ENCODE peak calls at places on chromosome 12, in four cellular contexts. B, V, C and K are unnamed samples.

GRCh38 chr12:27618836-27619235 is 77.4 kb upstream of the REP15 start:
- DNase-seq in B (no peak), V (no peak), C (peak; percentile 62), K (no peak)

GRCh38 chr12:7021956-7022355 is 3.7 kb upstream of the LPCAT3 start:
- DNase-seq in B (no peak), V (no peak), C (no peak), K (no peak)

GRCh38 chr12:111430418-111431353 is 25.0 kb downstream of the SH2B3 start:
- DNase-seq in B (no peak), V (no peak), C (no peak), K (no peak)

GRCh38 chr12:57744194-57744776 is 554 bp upstream of the TSPAN31 start:
- DNase-seq in B (peak; percentile 84), V (peak; percentile 76), C (peak; percentile 76), K (peak; percentile 92)

GRCh38 chr12:70255311-70255710 is 12.1 kb downstream of the CNOT2 start:
- DNase-seq in B (no peak), V (no peak), C (no peak), K (no peak)

GRCh38 chr12:10191865-10192264 is 13.0 kb downstream of the TMEM52B start:
- DNase-seq in B (no peak), V (no peak), C (no peak), K (no peak)

GRCh38 chr12:80716711-80717469 is at the start of gene MYF5:
- DNase-seq in B (no peak), V (no peak), C (no peak), K (no peak)

GRCh38 chr12:39294712-39295111 is 148.2 kb downstream of the KIF21A start:
- DNase-seq in B (no peak), V (no peak), C (no peak), K (no peak)

GRCh38 chr12:65825573-65826512 is 1.6 kb downstream of the HMGA2 start:
- DNase-seq in B (peak; percentile 42), V (peak; percentile 46), C (no peak), K (no peak)

GRCh38 chr12:67721216-67721615 is 72.7 kb downstream of the DYRK2 start:
- DNase-seq in B (no peak), V (no peak), C (no peak), K (no peak)

GRCh38 chr12:91074068-91074819 is 16.4 kb upstream of the KERA start:
- DNase-seq in B (no peak), V (no peak), C (no peak), K (no peak)

GRCh38 chr12:109679716-109680520 is 33.7 kb upstream of the FAM222A start:
- DNase-seq in B (no peak), V (no peak), C (no peak), K (no peak)

GRCh38 chr12:57461326-57461903 is 1.8 kb downstream of the GLI1 start:
- DNase-seq in B (no peak), V (peak; percentile 34), C (no peak), K (no peak)

GRCh38 chr12:62248873-62249272 is 11.3 kb upstream of the USP15 start:
- DNase-seq in B (no peak), V (no peak), C (peak; percentile 2), K (no peak)

GRCh38 chr12:51383281-51383905 is 7.8 kb downstream of the GALNT6 start:
- DNase-seq in B (no peak), V (no peak), C (no peak), K (no peak)

GRCh38 chr12:124716208-124717141 is 147.2 kb downstream of the SCARB1 start:
- DNase-seq in B (no peak), V (no peak), C (no peak), K (no peak)

GRCh38 chr12:29220632-29221336 is 71.7 kb downstream of the FAR2 start:
- DNase-seq in B (peak; percentile 98), V (peak; percentile 84), C (no peak), K (peak; percentile 68)

GRCh38 chr12:108532061-108532848 is 17.2 kb downstream of the FICD start:
- DNase-seq in B (no peak), V (no peak), C (no peak), K (no peak)

DNA sequence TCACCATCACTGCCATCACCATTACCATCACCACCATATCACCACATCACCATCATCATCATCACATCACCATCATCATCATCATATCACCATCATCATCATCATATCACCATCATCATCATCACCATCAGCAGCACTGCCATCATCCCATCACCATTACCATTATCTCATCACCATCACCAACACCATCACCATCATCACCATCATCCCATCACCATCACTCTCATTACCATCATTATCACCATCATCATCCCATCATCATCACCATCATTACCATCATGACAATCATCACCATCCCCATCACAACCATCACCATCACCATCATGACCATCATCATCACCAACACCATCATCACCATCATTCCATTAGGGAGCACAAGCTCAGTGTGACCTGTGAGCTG is 318.0 kb downstream of the ADGRD1 start:
- DNase-seq in B (no peak), V (no peak), C (no peak), K (no peak)
- TF ChIP-seq CTCF in B (no peak), V (no peak), C (no peak), K (no peak)

DNA sequence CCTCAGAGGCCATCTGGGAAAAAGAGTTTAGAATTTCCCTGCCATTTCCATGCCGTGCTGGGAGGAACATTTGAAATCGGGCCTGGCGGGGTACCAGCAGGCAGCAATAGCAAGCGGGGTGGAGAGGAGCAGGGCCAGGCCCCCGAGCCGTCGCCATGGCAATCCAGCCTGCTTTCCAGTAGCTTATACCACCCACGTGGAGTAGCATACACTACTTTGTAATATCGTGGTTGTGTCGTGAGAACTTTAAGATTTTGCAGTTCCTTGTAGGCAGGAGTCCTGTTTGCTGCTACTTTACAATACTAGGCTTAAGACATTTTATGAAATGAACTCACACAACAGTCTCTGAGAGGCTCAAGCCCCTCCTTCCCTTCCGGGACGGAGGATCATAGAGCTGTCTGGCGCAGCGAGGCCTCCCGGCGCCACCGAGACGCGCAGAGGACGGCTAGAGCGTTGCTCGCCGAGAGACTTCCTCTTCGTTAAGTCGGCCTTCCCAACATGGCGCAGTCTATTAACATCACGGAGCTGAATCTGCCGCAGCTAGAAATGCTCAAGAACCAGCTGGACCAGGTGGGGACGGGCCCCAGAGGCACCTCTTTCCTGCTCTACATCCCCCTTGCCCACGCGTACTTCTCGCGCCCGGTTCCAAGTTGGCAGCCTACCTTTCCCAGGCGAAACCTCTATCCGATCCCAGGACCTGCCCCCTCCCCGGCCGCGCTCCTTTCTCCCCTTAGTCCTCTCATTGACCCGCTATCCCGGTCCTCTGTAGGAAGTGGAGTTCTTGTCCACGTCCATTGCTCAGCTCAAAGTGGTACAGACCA is at the start of gene PFDN5:
- DNase-seq in B (peak; percentile 84), V (peak; percentile 84), C (peak; percentile 89), K (peak; percentile 82)
- TF ChIP-seq CTCF in B (no peak), V (no peak), C (peak; percentile 33), K (no peak)

DNA sequence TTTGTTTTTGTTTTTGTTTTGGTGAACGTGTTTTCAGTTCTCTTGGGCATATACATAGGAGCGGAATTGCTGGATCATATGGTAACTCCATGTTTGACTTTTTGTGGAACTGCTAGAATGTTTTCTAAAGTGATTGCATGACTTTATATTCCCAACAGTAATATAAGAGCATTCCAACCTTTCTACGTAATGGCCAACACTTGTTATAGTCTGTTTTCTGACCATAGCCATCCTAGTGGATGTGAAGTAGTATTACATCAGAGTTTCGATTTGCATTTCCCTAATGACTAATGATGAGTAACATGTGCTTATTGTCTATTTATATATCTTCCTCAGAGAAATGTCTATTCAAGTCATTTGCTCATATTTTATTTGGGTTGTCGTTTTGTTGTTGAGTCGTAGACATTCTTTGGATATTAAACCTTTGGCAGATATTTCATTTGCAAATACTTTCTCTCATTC is 268.7 kb downstream of the AEBP2 start:
- DNase-seq in B (no peak), V (no peak), C (peak; percentile 34), K (peak; percentile 41)
- TF ChIP-seq CTCF in B (peak; percentile 22), V (no peak), C (peak; percentile 6), K (no peak)

GRCh38 chr12:49750994-49751393 is 9.6 kb downstream of the TMBIM6 start:
- DNase-seq in B (no peak), V (no peak), C (no peak), K (no peak)
- TF ChIP-seq CTCF in B (no peak), V (no peak), C (no peak), K (no peak)

GRCh38 chr12:83823386-83824045 is 1089.1 kb downstream of the SLC6A15 start:
- DNase-seq in B (peak; percentile 76), V (peak; percentile 66), C (peak; percentile 35), K (peak; percentile 44)
- TF ChIP-seq CTCF in B (peak; percentile 44), V (no peak), C (peak; percentile 67), K (peak; percentile 69)

DNA sequence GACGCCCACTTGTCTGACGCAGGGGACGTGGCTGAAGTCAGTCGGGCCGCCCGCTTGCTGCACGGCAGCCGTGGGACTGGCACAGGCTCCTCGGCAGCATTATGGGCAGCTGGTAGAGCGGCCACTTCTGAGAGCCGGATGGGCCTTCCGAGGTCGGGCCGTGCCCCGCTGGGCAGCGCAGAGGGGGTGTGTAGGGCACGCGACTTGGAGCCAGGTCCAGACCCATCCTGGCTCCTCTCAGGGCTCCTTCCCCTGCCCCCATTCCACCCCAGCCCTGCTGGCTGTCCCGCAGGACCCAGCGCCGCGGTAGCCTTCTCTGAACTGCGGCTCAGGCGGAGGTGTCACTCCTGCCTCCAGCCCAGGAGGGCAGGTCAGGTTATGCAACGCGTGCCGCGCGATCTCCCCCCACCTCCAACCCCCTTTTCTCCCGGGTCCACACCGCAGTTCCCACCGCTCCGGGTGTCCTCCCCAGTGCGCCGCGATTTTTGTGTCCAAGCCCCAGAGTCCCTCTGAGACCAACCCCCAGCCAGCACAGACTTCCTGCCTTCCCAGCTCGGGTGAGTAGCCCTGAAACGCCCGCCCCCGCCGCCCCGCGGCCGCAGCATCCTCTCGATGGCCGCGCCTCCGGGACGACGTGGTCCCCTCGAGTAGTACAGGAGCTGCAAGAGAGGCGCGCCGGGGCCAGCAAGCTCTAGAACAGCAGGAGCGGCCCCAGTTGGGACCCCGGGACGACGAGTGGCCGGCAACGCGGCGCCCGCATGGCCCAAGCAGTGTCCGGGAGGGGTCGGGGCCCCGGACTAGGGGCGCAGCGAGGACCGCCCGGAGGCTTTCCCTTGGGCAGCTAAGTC is 41.1 kb upstream of the CAPRIN2 start:
- DNase-seq in B (peak; percentile 75), V (peak; percentile 85), C (peak; percentile 92), K (peak; percentile 64)
- TF ChIP-seq CTCF in B (no peak), V (no peak), C (peak; percentile 18), K (no peak)

DNA sequence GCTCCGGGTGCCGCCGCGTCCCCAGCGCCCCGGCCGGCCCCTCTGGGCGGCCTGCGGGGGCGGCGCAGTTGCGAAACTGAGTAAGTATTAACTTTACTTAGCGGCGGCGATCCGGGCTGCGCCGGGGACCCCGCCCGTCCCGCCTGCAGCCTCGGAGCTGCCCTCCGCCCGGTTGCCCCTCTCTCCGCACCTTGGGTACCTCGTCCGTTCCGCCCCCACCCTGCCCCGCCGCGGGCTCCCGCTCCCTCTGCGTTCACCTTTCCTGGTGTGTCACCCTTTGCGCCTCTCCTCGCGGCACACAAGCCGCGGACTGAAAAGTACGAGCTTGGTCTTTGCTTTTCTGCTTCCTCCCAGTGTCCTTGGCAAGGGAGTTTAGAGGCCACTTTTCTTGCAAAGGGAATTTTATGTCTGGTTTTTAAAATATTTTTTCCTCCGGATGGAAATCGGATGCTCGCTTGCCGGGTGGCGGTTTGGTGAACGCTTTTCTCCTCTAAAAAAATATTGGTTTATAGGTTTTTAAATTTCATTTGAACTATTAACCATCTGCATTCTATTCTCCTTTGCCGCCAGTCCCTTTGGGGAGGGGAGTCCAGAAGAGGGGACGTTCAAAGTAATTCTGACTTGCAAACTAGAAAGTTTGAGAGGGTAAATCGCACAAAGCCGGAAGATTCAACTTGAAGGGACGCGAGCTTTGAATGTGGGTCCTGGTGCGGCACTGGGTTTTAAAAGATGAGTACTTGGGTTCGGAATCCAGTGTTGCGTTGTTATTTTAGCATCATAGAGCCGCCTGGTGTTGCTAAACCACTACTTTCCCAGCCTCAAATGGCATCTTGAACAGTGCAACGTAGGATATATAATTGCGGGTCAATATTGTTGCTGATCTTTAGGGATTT is 833 bp downstream of the RASSF8 start:
- DNase-seq in B (peak; percentile 68), V (peak; percentile 54), C (peak; percentile 80), K (no peak)
- TF ChIP-seq CTCF in B (no peak), V (no peak), C (peak; percentile 35), K (no peak)